ENCODE peak calls at places on chromosome 15, in six cellular contexts. One of them, this sample, is unnamed.

GRCh38 chr15:48366574-48367312 is 35.5 kb downstream of the DUT start:
- DNase-seq in GM12891: no peak
- DNase-seq in stimulated activated CD8-positive, alpha-beta memory T cell treated with anti-CD3 and anti-CD28 coated beads, Interleukin-4, amount 100 ng/mL, for 4 hours: no peak
- DNase-seq in uterus: no peak
- DNase-seq in PC-9: no peak
- DNase-seq in T follicular helper cell: no peak
- DNase-seq in this sample: no peak

GRCh38 chr15:29686445-29687203 is 135.6 kb downstream of the TJP1 start:
- DNase-seq in PC-9: no peak
- DNase-seq in uterus: no peak
- DNase-seq in stimulated activated CD8-positive, alpha-beta memory T cell treated with anti-CD3 and anti-CD28 coated beads, Interleukin-4, amount 100 ng/mL, for 4 hours: no peak
- DNase-seq in GM12891: no peak
- DNase-seq in T follicular helper cell: no peak
- DNase-seq in this sample: no peak

GRCh38 chr15:68821190-68821897 is 649 bp upstream of the ANP32A start:
- DNase-seq in stimulated activated CD8-positive, alpha-beta memory T cell treated with anti-CD3 and anti-CD28 coated beads, Interleukin-4, amount 100 ng/mL, for 4 hours: no peak
- DNase-seq in PC-9: no peak
- DNase-seq in T follicular helper cell: no peak
- DNase-seq in GM12891: no peak
- DNase-seq in uterus: no peak
- DNase-seq in this sample: peak; percentile 36

GRCh38 chr15:69766156-69766555 is 313.5 kb downstream of the RPLP1 start:
- DNase-seq in T follicular helper cell: no peak
- DNase-seq in PC-9: peak; percentile 47
- DNase-seq in stimulated activated CD8-positive, alpha-beta memory T cell treated with anti-CD3 and anti-CD28 coated beads, Interleukin-4, amount 100 ng/mL, for 4 hours: no peak
- DNase-seq in uterus: no peak
- DNase-seq in GM12891: no peak
- DNase-seq in this sample: no peak

GRCh38 chr15:66369773-66370651 is 13.5 kb upstream of the TIPIN start:
- DNase-seq in T follicular helper cell: no peak
- DNase-seq in GM12891: no peak
- DNase-seq in PC-9: peak; percentile 42
- DNase-seq in stimulated activated CD8-positive, alpha-beta memory T cell treated with anti-CD3 and anti-CD28 coated beads, Interleukin-4, amount 100 ng/mL, for 4 hours: no peak
- DNase-seq in uterus: no peak
- DNase-seq in this sample: peak; percentile 56

GRCh38 chr15:28914483-28915023 is 28.8 kb downstream of the APBA2 start:
- DNase-seq in PC-9: no peak
- DNase-seq in stimulated activated CD8-positive, alpha-beta memory T cell treated with anti-CD3 and anti-CD28 coated beads, Interleukin-4, amount 100 ng/mL, for 4 hours: no peak
- DNase-seq in T follicular helper cell: no peak
- DNase-seq in uterus: no peak
- DNase-seq in GM12891: no peak
- DNase-seq in this sample: no peak

GRCh38 chr15:63833246-63833696 is 477 bp downstream of the HERC1 start:
- DNase-seq in stimulated activated CD8-positive, alpha-beta memory T cell treated with anti-CD3 and anti-CD28 coated beads, Interleukin-4, amount 100 ng/mL, for 4 hours: no peak
- DNase-seq in uterus: peak; percentile 24
- DNase-seq in PC-9: no peak
- DNase-seq in T follicular helper cell: peak; percentile 1
- DNase-seq in GM12891: peak; percentile 37
- DNase-seq in this sample: peak; percentile 59

GRCh38 chr15:52678468-52679231 is 538 bp downstream of the ATOSA start:
- DNase-seq in uterus: peak; percentile 67
- DNase-seq in T follicular helper cell: peak; percentile 53
- DNase-seq in stimulated activated CD8-positive, alpha-beta memory T cell treated with anti-CD3 and anti-CD28 coated beads, Interleukin-4, amount 100 ng/mL, for 4 hours: peak; percentile 29
- DNase-seq in PC-9: peak; percentile 39
- DNase-seq in GM12891: no peak
- DNase-seq in this sample: peak; percentile 42

GRCh38 chr15:29776859-29777258 is 45.4 kb downstream of the TJP1 start:
- DNase-seq in T follicular helper cell: no peak
- DNase-seq in GM12891: no peak
- DNase-seq in stimulated activated CD8-positive, alpha-beta memory T cell treated with anti-CD3 and anti-CD28 coated beads, Interleukin-4, amount 100 ng/mL, for 4 hours: no peak
- DNase-seq in uterus: no peak
- DNase-seq in PC-9: no peak
- DNase-seq in this sample: no peak

GRCh38 chr15:59501531-59502113 is 63.6 kb downstream of the FAM81A start:
- DNase-seq in T follicular helper cell: no peak
- DNase-seq in GM12891: no peak
- DNase-seq in PC-9: peak; percentile 46
- DNase-seq in stimulated activated CD8-positive, alpha-beta memory T cell treated with anti-CD3 and anti-CD28 coated beads, Interleukin-4, amount 100 ng/mL, for 4 hours: no peak
- DNase-seq in uterus: no peak
- DNase-seq in this sample: peak; percentile 64

GRCh38 chr15:49674370-49674769 is 53.5 kb downstream of the DTWD1 start:
- DNase-seq in GM12891: no peak
- DNase-seq in PC-9: no peak
- DNase-seq in T follicular helper cell: no peak
- DNase-seq in stimulated activated CD8-positive, alpha-beta memory T cell treated with anti-CD3 and anti-CD28 coated beads, Interleukin-4, amount 100 ng/mL, for 4 hours: no peak
- DNase-seq in uterus: no peak
- DNase-seq in this sample: no peak

GRCh38 chr15:96746621-96747155 is 416.2 kb downstream of the NR2F2 start:
- DNase-seq in PC-9: no peak
- DNase-seq in GM12891: no peak
- DNase-seq in uterus: no peak
- DNase-seq in T follicular helper cell: no peak
- DNase-seq in stimulated activated CD8-positive, alpha-beta memory T cell treated with anti-CD3 and anti-CD28 coated beads, Interleukin-4, amount 100 ng/mL, for 4 hours: no peak
- DNase-seq in this sample: no peak

GRCh38 chr15:45497261-45497660 is 25.3 kb downstream of the SLC30A4 start:
- DNase-seq in T follicular helper cell: no peak
- DNase-seq in stimulated activated CD8-positive, alpha-beta memory T cell treated with anti-CD3 and anti-CD28 coated beads, Interleukin-4, amount 100 ng/mL, for 4 hours: no peak
- DNase-seq in uterus: no peak
- DNase-seq in PC-9: no peak
- DNase-seq in GM12891: no peak
- DNase-seq in this sample: no peak

GRCh38 chr15:51198701-51199253 is 104.1 kb upstream of the TNFAIP8L3 start:
- DNase-seq in uterus: no peak
- DNase-seq in stimulated activated CD8-positive, alpha-beta memory T cell treated with anti-CD3 and anti-CD28 coated beads, Interleukin-4, amount 100 ng/mL, for 4 hours: no peak
- DNase-seq in GM12891: no peak
- DNase-seq in PC-9: no peak
- DNase-seq in T follicular helper cell: no peak
- DNase-seq in this sample: no peak

GRCh38 chr15:80761754-80762153 is 17.4 kb upstream of the CEMIP start:
- DNase-seq in PC-9: no peak
- DNase-seq in T follicular helper cell: no peak
- DNase-seq in uterus: no peak
- DNase-seq in stimulated activated CD8-positive, alpha-beta memory T cell treated with anti-CD3 and anti-CD28 coated beads, Interleukin-4, amount 100 ng/mL, for 4 hours: no peak
- DNase-seq in GM12891: no peak
- DNase-seq in this sample: no peak

GRCh38 chr15:31004220-31004733 is 12.8 kb upstream of the MTMR10 start:
- DNase-seq in stimulated activated CD8-positive, alpha-beta memory T cell treated with anti-CD3 and anti-CD28 coated beads, Interleukin-4, amount 100 ng/mL, for 4 hours: no peak
- DNase-seq in uterus: no peak
- DNase-seq in T follicular helper cell: no peak
- DNase-seq in GM12891: peak; percentile 23
- DNase-seq in PC-9: no peak
- DNase-seq in this sample: peak; percentile 72

GRCh38 chr15:90529369-90530249 is at the start of gene CRTC3:
- DNase-seq in stimulated activated CD8-positive, alpha-beta memory T cell treated with anti-CD3 and anti-CD28 coated beads, Interleukin-4, amount 100 ng/mL, for 4 hours: no peak
- DNase-seq in PC-9: no peak
- DNase-seq in T follicular helper cell: peak; percentile 25
- DNase-seq in GM12891: peak; percentile 70
- DNase-seq in uterus: peak; percentile 63
- DNase-seq in this sample: peak; percentile 92

GRCh38 chr15:38538328-38539007 is 26.1 kb downstream of the RASGRP1 start:
- DNase-seq in T follicular helper cell: no peak
- DNase-seq in GM12891: no peak
- DNase-seq in stimulated activated CD8-positive, alpha-beta memory T cell treated with anti-CD3 and anti-CD28 coated beads, Interleukin-4, amount 100 ng/mL, for 4 hours: no peak
- DNase-seq in uterus: no peak
- DNase-seq in PC-9: no peak
- DNase-seq in this sample: no peak

GRCh38 chr15:69014454-69014853 is at the start of gene NOX5:
- DNase-seq in GM12891: no peak
- DNase-seq in uterus: no peak
- DNase-seq in T follicular helper cell: no peak
- DNase-seq in PC-9: peak; percentile 43
- DNase-seq in stimulated activated CD8-positive, alpha-beta memory T cell treated with anti-CD3 and anti-CD28 coated beads, Interleukin-4, amount 100 ng/mL, for 4 hours: no peak
- DNase-seq in this sample: no peak

GRCh38 chr15:33742807-33743206 is 225.5 kb upstream of the CHRM5 start:
- DNase-seq in PC-9: no peak
- DNase-seq in stimulated activated CD8-positive, alpha-beta memory T cell treated with anti-CD3 and anti-CD28 coated beads, Interleukin-4, amount 100 ng/mL, for 4 hours: no peak
- DNase-seq in GM12891: no peak
- DNase-seq in T follicular helper cell: no peak
- DNase-seq in uterus: no peak
- DNase-seq in this sample: no peak

GRCh38 chr15:29044506-29044905 is 158.7 kb downstream of the APBA2 start:
- DNase-seq in PC-9: no peak
- DNase-seq in GM12891: no peak
- DNase-seq in uterus: no peak
- DNase-seq in T follicular helper cell: no peak
- DNase-seq in stimulated activated CD8-positive, alpha-beta memory T cell treated with anti-CD3 and anti-CD28 coated beads, Interleukin-4, amount 100 ng/mL, for 4 hours: no peak
- DNase-seq in this sample: no peak

GRCh38 chr15:87619161-87619960 is 637.2 kb downstream of the NTRK3 start:
- DNase-seq in GM12891: no peak
- DNase-seq in stimulated activated CD8-positive, alpha-beta memory T cell treated with anti-CD3 and anti-CD28 coated beads, Interleukin-4, amount 100 ng/mL, for 4 hours: no peak
- DNase-seq in T follicular helper cell: no peak
- DNase-seq in PC-9: peak; percentile 48
- DNase-seq in uterus: peak; percentile 34
- DNase-seq in this sample: no peak

GRCh38 chr15:80936288-80937078 is 53.1 kb downstream of the MESD start:
- DNase-seq in uterus: no peak
- DNase-seq in stimulated activated CD8-positive, alpha-beta memory T cell treated with anti-CD3 and anti-CD28 coated beads, Interleukin-4, amount 100 ng/mL, for 4 hours: no peak
- DNase-seq in GM12891: no peak
- DNase-seq in PC-9: no peak
- DNase-seq in T follicular helper cell: no peak
- DNase-seq in this sample: no peak